ENCODE peak calls at places on chromosomes 13 and 19, in ten cellular contexts. One of them, this sample, is unnamed.

GRCh38 chr19:29858000-29858596 is 46.3 kb downstream of the CCNE1 start:
- DNase-seq in NCI-H524 treated with DMSO at 0.1 percent for 48 hours: no peak
- DNase-seq in psoas muscle: no peak
- DNase-seq in LNCaP clone FGC: no peak
- DNase-seq in T-helper 17 cell: no peak
- DNase-seq in HS-27A: no peak
- DNase-seq in stomach: peak
- DNase-seq in NAMALWA: peak
- DNase-seq in T-helper 9 cell: peak
- DNase-seq in adrenal gland: peak
- DNase-seq in this sample: peak

GRCh38 chr13:29520671-29521070 is 74.8 kb downstream of the SLC7A1 start:
- DNase-seq in NCI-H524 treated with DMSO at 0.1 percent for 48 hours: no peak
- DNase-seq in psoas muscle: no peak
- DNase-seq in LNCaP clone FGC: no peak
- DNase-seq in T-helper 17 cell: no peak
- DNase-seq in HS-27A: peak
- DNase-seq in stomach: no peak
- DNase-seq in NAMALWA: no peak
- DNase-seq in T-helper 9 cell: no peak
- DNase-seq in adrenal gland: no peak
- DNase-seq in this sample: no peak

GRCh38 chr13:98769736-98770135 is 17.3 kb upstream of the SLC15A1 start:
- DNase-seq in NCI-H524 treated with DMSO at 0.1 percent for 48 hours: no peak
- DNase-seq in psoas muscle: no peak
- DNase-seq in LNCaP clone FGC: no peak
- DNase-seq in T-helper 17 cell: no peak
- DNase-seq in HS-27A: no peak
- DNase-seq in stomach: no peak
- DNase-seq in NAMALWA: no peak
- DNase-seq in T-helper 9 cell: no peak
- DNase-seq in adrenal gland: no peak
- DNase-seq in this sample: no peak

GRCh38 chr13:78910147-78910546 is 251.2 kb upstream of the OBI1 start:
- DNase-seq in NCI-H524 treated with DMSO at 0.1 percent for 48 hours: no peak
- DNase-seq in psoas muscle: no peak
- DNase-seq in LNCaP clone FGC: no peak
- DNase-seq in T-helper 17 cell: no peak
- DNase-seq in HS-27A: no peak
- DNase-seq in stomach: no peak
- DNase-seq in NAMALWA: no peak
- DNase-seq in T-helper 9 cell: no peak
- DNase-seq in adrenal gland: no peak
- DNase-seq in this sample: no peak

GRCh38 chr13:112741185-112741755 is 51.4 kb downstream of the ATP11A start:
- DNase-seq in NCI-H524 treated with DMSO at 0.1 percent for 48 hours: no peak
- DNase-seq in psoas muscle: no peak
- DNase-seq in LNCaP clone FGC: no peak
- DNase-seq in T-helper 17 cell: no peak
- DNase-seq in HS-27A: no peak
- DNase-seq in stomach: no peak
- DNase-seq in NAMALWA: no peak
- DNase-seq in T-helper 9 cell: no peak
- DNase-seq in adrenal gland: no peak
- DNase-seq in this sample: no peak

GRCh38 chr13:104875008-104875762 is 1660.3 kb downstream of the EFNB2 start:
- DNase-seq in NCI-H524 treated with DMSO at 0.1 percent for 48 hours: no peak
- DNase-seq in psoas muscle: no peak
- DNase-seq in LNCaP clone FGC: no peak
- DNase-seq in T-helper 17 cell: no peak
- DNase-seq in HS-27A: no peak
- DNase-seq in stomach: no peak
- DNase-seq in NAMALWA: no peak
- DNase-seq in T-helper 9 cell: no peak
- DNase-seq in adrenal gland: no peak
- DNase-seq in this sample: no peak

GRCh38 chr19:48419158-48419920 is 25.9 kb downstream of the GRIN2D start:
- DNase-seq in NCI-H524 treated with DMSO at 0.1 percent for 48 hours: no peak
- DNase-seq in psoas muscle: peak
- DNase-seq in LNCaP clone FGC: no peak
- DNase-seq in T-helper 17 cell: peak
- DNase-seq in HS-27A: no peak
- DNase-seq in stomach: peak
- DNase-seq in NAMALWA: peak
- DNase-seq in T-helper 9 cell: peak
- DNase-seq in adrenal gland: peak
- DNase-seq in this sample: peak

GRCh38 chr13:112242777-112243176 is 133.4 kb upstream of the SPACA7 start:
- DNase-seq in NCI-H524 treated with DMSO at 0.1 percent for 48 hours: no peak
- DNase-seq in psoas muscle: no peak
- DNase-seq in LNCaP clone FGC: no peak
- DNase-seq in T-helper 17 cell: no peak
- DNase-seq in HS-27A: no peak
- DNase-seq in stomach: no peak
- DNase-seq in NAMALWA: no peak
- DNase-seq in T-helper 9 cell: no peak
- DNase-seq in adrenal gland: no peak
- DNase-seq in this sample: no peak

GRCh38 chr19:17943284-17944221 is 10.7 kb downstream of the CCDC124 start:
- DNase-seq in NCI-H524 treated with DMSO at 0.1 percent for 48 hours: no peak
- DNase-seq in psoas muscle: no peak
- DNase-seq in LNCaP clone FGC: no peak
- DNase-seq in T-helper 17 cell: no peak
- DNase-seq in HS-27A: no peak
- DNase-seq in stomach: no peak
- DNase-seq in NAMALWA: no peak
- DNase-seq in T-helper 9 cell: no peak
- DNase-seq in adrenal gland: peak
- DNase-seq in this sample: no peak

GRCh38 chr19:2273356-2274184 is 8.4 kb downstream of the PEAK3 start:
- DNase-seq in NCI-H524 treated with DMSO at 0.1 percent for 48 hours: no peak
- DNase-seq in psoas muscle: peak
- DNase-seq in LNCaP clone FGC: no peak
- DNase-seq in T-helper 17 cell: peak
- DNase-seq in HS-27A: no peak
- DNase-seq in stomach: peak
- DNase-seq in NAMALWA: peak
- DNase-seq in T-helper 9 cell: peak
- DNase-seq in adrenal gland: peak
- DNase-seq in this sample: peak

GRCh38 chr13:110306960-110307696 is at the start of the genes COL4A1 and COL4A2:
- DNase-seq in NCI-H524 treated with DMSO at 0.1 percent for 48 hours: no peak
- DNase-seq in psoas muscle: peak
- DNase-seq in LNCaP clone FGC: no peak
- DNase-seq in T-helper 17 cell: no peak
- DNase-seq in HS-27A: no peak
- DNase-seq in stomach: no peak
- DNase-seq in NAMALWA: no peak
- DNase-seq in T-helper 9 cell: no peak
- DNase-seq in adrenal gland: peak
- DNase-seq in this sample: no peak

GRCh38 chr19:53158119-53158656 is 665 bp downstream of the ZNF347 start:
- DNase-seq in NCI-H524 treated with DMSO at 0.1 percent for 48 hours: no peak
- DNase-seq in psoas muscle: peak
- DNase-seq in LNCaP clone FGC: no peak
- DNase-seq in T-helper 17 cell: peak
- DNase-seq in HS-27A: no peak
- DNase-seq in stomach: peak
- DNase-seq in NAMALWA: no peak
- DNase-seq in T-helper 9 cell: peak
- DNase-seq in adrenal gland: peak
- DNase-seq in this sample: peak

GRCh38 chr13:74891610-74892009 is 590.4 kb downstream of the TBC1D4 start:
- DNase-seq in NCI-H524 treated with DMSO at 0.1 percent for 48 hours: no peak
- DNase-seq in psoas muscle: no peak
- DNase-seq in LNCaP clone FGC: peak
- DNase-seq in T-helper 17 cell: no peak
- DNase-seq in HS-27A: no peak
- DNase-seq in stomach: no peak
- DNase-seq in NAMALWA: no peak
- DNase-seq in T-helper 9 cell: no peak
- DNase-seq in adrenal gland: no peak
- DNase-seq in this sample: no peak

GRCh38 chr19:13993554-13994308 is 12.4 kb downstream of the RFX1 start:
- DNase-seq in NCI-H524 treated with DMSO at 0.1 percent for 48 hours: no peak
- DNase-seq in psoas muscle: no peak
- DNase-seq in LNCaP clone FGC: no peak
- DNase-seq in T-helper 17 cell: no peak
- DNase-seq in HS-27A: no peak
- DNase-seq in stomach: no peak
- DNase-seq in NAMALWA: no peak
- DNase-seq in T-helper 9 cell: no peak
- DNase-seq in adrenal gland: no peak
- DNase-seq in this sample: no peak

GRCh38 chr19:40523322-40524047 is 53.2 kb upstream of the SHKBP1 start:
- DNase-seq in NCI-H524 treated with DMSO at 0.1 percent for 48 hours: no peak
- DNase-seq in psoas muscle: peak
- DNase-seq in LNCaP clone FGC: no peak
- DNase-seq in T-helper 17 cell: peak
- DNase-seq in HS-27A: peak
- DNase-seq in stomach: peak
- DNase-seq in NAMALWA: peak
- DNase-seq in T-helper 9 cell: peak
- DNase-seq in adrenal gland: peak
- DNase-seq in this sample: peak

GRCh38 chr19:51480590-51480989 is 2.3 kb downstream of the CEACAM18 start:
- DNase-seq in NCI-H524 treated with DMSO at 0.1 percent for 48 hours: no peak
- DNase-seq in psoas muscle: no peak
- DNase-seq in LNCaP clone FGC: peak
- DNase-seq in T-helper 17 cell: no peak
- DNase-seq in HS-27A: no peak
- DNase-seq in stomach: no peak
- DNase-seq in NAMALWA: no peak
- DNase-seq in T-helper 9 cell: no peak
- DNase-seq in adrenal gland: peak
- DNase-seq in this sample: no peak

GRCh38 chr13:70188567-70188966 is 80.3 kb upstream of the KLHL1 start:
- DNase-seq in NCI-H524 treated with DMSO at 0.1 percent for 48 hours: no peak
- DNase-seq in psoas muscle: no peak
- DNase-seq in LNCaP clone FGC: no peak
- DNase-seq in T-helper 17 cell: no peak
- DNase-seq in HS-27A: no peak
- DNase-seq in stomach: no peak
- DNase-seq in NAMALWA: no peak
- DNase-seq in T-helper 9 cell: no peak
- DNase-seq in adrenal gland: no peak
- DNase-seq in this sample: no peak

GRCh38 chr13:67736646-67737420 is 506.7 kb upstream of the PCDH9 start:
- DNase-seq in NCI-H524 treated with DMSO at 0.1 percent for 48 hours: no peak
- DNase-seq in psoas muscle: no peak
- DNase-seq in LNCaP clone FGC: no peak
- DNase-seq in T-helper 17 cell: no peak
- DNase-seq in HS-27A: peak
- DNase-seq in stomach: no peak
- DNase-seq in NAMALWA: peak
- DNase-seq in T-helper 9 cell: no peak
- DNase-seq in adrenal gland: no peak
- DNase-seq in this sample: peak

GRCh38 chr13:109481046-109481445 is 305.3 kb downstream of the IRS2 start:
- DNase-seq in NCI-H524 treated with DMSO at 0.1 percent for 48 hours: no peak
- DNase-seq in psoas muscle: no peak
- DNase-seq in LNCaP clone FGC: no peak
- DNase-seq in T-helper 17 cell: no peak
- DNase-seq in HS-27A: no peak
- DNase-seq in stomach: no peak
- DNase-seq in NAMALWA: no peak
- DNase-seq in T-helper 9 cell: no peak
- DNase-seq in adrenal gland: peak
- DNase-seq in this sample: no peak

GRCh38 chr13:29187584-29187983 is 367.4 kb downstream of the MTUS2 start:
- DNase-seq in NCI-H524 treated with DMSO at 0.1 percent for 48 hours: no peak
- DNase-seq in psoas muscle: no peak
- DNase-seq in LNCaP clone FGC: no peak
- DNase-seq in T-helper 17 cell: no peak
- DNase-seq in HS-27A: no peak
- DNase-seq in stomach: no peak
- DNase-seq in NAMALWA: no peak
- DNase-seq in T-helper 9 cell: no peak
- DNase-seq in adrenal gland: no peak
- DNase-seq in this sample: no peak

GRCh38 chr19:48565090-48565489 is 13.1 kb downstream of the SULT2B1 start:
- DNase-seq in NCI-H524 treated with DMSO at 0.1 percent for 48 hours: no peak
- DNase-seq in psoas muscle: no peak
- DNase-seq in LNCaP clone FGC: no peak
- DNase-seq in T-helper 17 cell: no peak
- DNase-seq in HS-27A: peak
- DNase-seq in stomach: no peak
- DNase-seq in NAMALWA: no peak
- DNase-seq in T-helper 9 cell: no peak
- DNase-seq in adrenal gland: no peak
- DNase-seq in this sample: no peak

GRCh38 chr13:107209811-107210210 is 641.9 kb upstream of the ARGLU1 start:
- DNase-seq in NCI-H524 treated with DMSO at 0.1 percent for 48 hours: no peak
- DNase-seq in psoas muscle: no peak
- DNase-seq in LNCaP clone FGC: no peak
- DNase-seq in T-helper 17 cell: no peak
- DNase-seq in HS-27A: no peak
- DNase-seq in stomach: no peak
- DNase-seq in NAMALWA: no peak
- DNase-seq in T-helper 9 cell: no peak
- DNase-seq in adrenal gland: no peak
- DNase-seq in this sample: no peak

GRCh38 chr19:39031368-39032163 is 783 bp downstream of the FBXO27 start:
- DNase-seq in NCI-H524 treated with DMSO at 0.1 percent for 48 hours: peak
- DNase-seq in psoas muscle: peak
- DNase-seq in LNCaP clone FGC: no peak
- DNase-seq in T-helper 17 cell: peak
- DNase-seq in HS-27A: peak
- DNase-seq in stomach: peak
- DNase-seq in NAMALWA: peak
- DNase-seq in T-helper 9 cell: peak
- DNase-seq in adrenal gland: peak
- DNase-seq in this sample: peak

GRCh38 chr13:109510036-109510435 is 276.3 kb downstream of the IRS2 start:
- DNase-seq in NCI-H524 treated with DMSO at 0.1 percent for 48 hours: no peak
- DNase-seq in psoas muscle: no peak
- DNase-seq in LNCaP clone FGC: no peak
- DNase-seq in T-helper 17 cell: no peak
- DNase-seq in HS-27A: no peak
- DNase-seq in stomach: no peak
- DNase-seq in NAMALWA: no peak
- DNase-seq in T-helper 9 cell: no peak
- DNase-seq in adrenal gland: no peak
- DNase-seq in this sample: no peak

This sample was measured in OCI-LY7.